ENCODE peak calls at places on chromosomes 12 and 14, in five cellular contexts. O is A549, E is IMR-90, F is SK-N-SH, T is K562. D is an unnamed sample.

GRCh38 chr12:120766569-120766965 is 40.9 kb downstream of the ACADS start:
- DNase-seq in O (no peak), T (no peak), F (no peak), E (no peak), D (no peak)

GRCh38 chr12:113684053-113684907 is 212.6 kb upstream of the LHX5 start:
- DNase-seq in E (peak), O (no peak), F (peak), T (peak), D (no peak)

GRCh38 chr12:62698701-62699101 is 232.1 kb downstream of the MON2 start:
- DNase-seq in T (no peak), F (no peak), E (peak), O (no peak), D (no peak)

GRCh38 chr12:58969227-58969626 is 48.9 kb upstream of the LRIG3 start:
- DNase-seq in F (no peak), O (no peak), T (no peak), E (no peak), D (no peak)

GRCh38 chr14:24062216-24062980 is 9.0 kb upstream of the CPNE6 start:
- DNase-seq in O (no peak), E (no peak), T (no peak), F (peak), D (no peak)

GRCh38 chr12:15600223-15600935 is 188.8 kb downstream of the EPS8 start:
- DNase-seq in E (no peak), T (no peak), F (no peak), O (no peak), D (no peak)

GRCh38 chr12:91274886-91275285 is 92.3 kb upstream of the DCN start:
- DNase-seq in E (peak), T (no peak), O (no peak), F (no peak), D (no peak)

GRCh38 chr14:24110060-24110459 is 4.5 kb upstream of the DCAF11 start:
- DNase-seq in F (no peak), O (no peak), T (no peak), E (no peak), D (no peak)

GRCh38 chr14:33070474-33070873 is 131.8 kb downstream of the NPAS3 start:
- DNase-seq in F (no peak), O (no peak), E (no peak), T (no peak), D (no peak)

GRCh38 chr12:93825926-93826599 is 148.9 kb downstream of the CRADD start:
- DNase-seq in T (no peak), O (no peak), F (no peak), E (no peak), D (no peak)

GRCh38 chr14:69039287-69039628 is 60.2 kb upstream of the ACTN1 start:
- DNase-seq in O (peak), F (no peak), E (peak), T (no peak), D (no peak)

GRCh38 chr12:68336754-68337343 is 4.7 kb upstream of the MDM1 start:
- DNase-seq in F (peak), T (no peak), O (peak), E (no peak), D (no peak)

GRCh38 chr14:90483551-90483950 is 86.7 kb downstream of the CALM1 start:
- DNase-seq in E (no peak), F (no peak), T (no peak), O (no peak), D (no peak)

GRCh38 chr12:57227315-57228115 is 2.0 kb upstream of the SHMT2 start:
- DNase-seq in F (no peak), E (peak), O (no peak), T (no peak), D (no peak)

GRCh38 chr12:57452181-57452936 is 2.7 kb upstream of the INHBE start:
- DNase-seq in E (peak), T (peak), O (peak), F (no peak), D (no peak)

GRCh38 chr14:68947802-68948201 is 31.3 kb downstream of the ACTN1 start:
- DNase-seq in E (peak), T (no peak), F (no peak), O (peak), D (no peak)

GRCh38 chr12:22971247-22971646 is 346.3 kb downstream of the ETNK1 start:
- DNase-seq in E (no peak), F (no peak), O (no peak), T (no peak), D (no peak)

GRCh38 chr14:51236314-51236713 is 3.7 kb upstream of the TMX1 start:
- DNase-seq in E (peak), F (no peak), T (peak), O (no peak), D (no peak)

GRCh38 chr14:72892879-72893635 is 844 bp downstream of the DPF3 start:
- DNase-seq in F (peak), O (no peak), T (peak), E (no peak), D (no peak)

GRCh38 chr12:32102234-32102633 is 4.4 kb upstream of the BICD1 start:
- DNase-seq in T (no peak), E (no peak), F (no peak), O (no peak), D (no peak)

GRCh38 chr12:66188584-66189475 is at the start of gene IRAK3:
- DNase-seq in T (no peak), O (peak), E (peak), F (peak), D (no peak)

GRCh38 chr14:64610049-64610746 is 60.4 kb downstream of the PPP1R36 start:
- DNase-seq in T (no peak), E (no peak), O (no peak), F (no peak), D (no peak)

DNA sequence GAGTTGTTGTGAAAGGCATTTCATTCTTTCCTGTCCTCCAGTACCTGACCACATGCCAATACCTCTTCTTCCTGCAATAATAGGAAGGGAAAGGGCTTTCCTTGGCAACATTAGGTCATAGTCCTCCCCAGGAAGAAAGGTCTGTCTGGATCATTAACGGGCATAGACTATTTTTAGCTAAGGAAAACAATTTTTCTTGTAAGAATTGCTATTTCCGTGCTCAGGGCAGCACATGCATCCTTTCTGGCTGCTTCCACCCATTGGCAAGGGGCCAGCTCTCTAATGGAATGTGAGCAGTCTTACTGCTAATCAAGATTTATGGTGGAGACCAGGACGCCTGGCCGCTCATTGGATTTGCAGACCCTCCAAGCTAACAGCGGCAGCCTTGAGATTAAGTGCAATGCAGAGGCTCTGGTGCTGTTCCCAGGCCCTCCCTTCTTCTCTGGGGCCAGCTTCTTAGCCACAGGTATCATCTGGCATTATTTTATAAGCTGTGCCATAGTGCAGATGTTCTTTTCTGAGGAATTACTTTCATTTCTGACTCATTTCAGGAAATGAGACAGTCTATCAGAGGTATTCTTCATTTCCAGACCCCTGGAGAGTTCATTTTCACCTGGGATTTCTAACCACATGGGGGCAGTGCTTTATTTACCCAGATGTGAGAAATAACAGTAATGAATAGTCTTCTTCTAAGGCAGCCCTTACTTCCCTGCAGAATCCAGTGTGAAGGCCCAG is 52.9 kb downstream of the ANO6 start:
- DNase-seq in T (peak), F (peak), O (peak), E (peak), D (no peak)
- TF ChIP-seq RCOR1 in T (no peak), F (peak), O (no peak), E (no peak), D (no peak)

GRCh38 chr12:21219206-21219605 is 88.2 kb downstream of the SLCO1B1 start:
- DNase-seq in O (no peak), E (no peak), T (no peak), F (no peak), D (no peak)

GRCh38 chr12:21221778-21222177 is 90.8 kb downstream of the SLCO1B1 start:
- DNase-seq in O (no peak), E (no peak), T (no peak), F (no peak), D (no peak)

GRCh38 chr12:21221072-21221471 is 90.1 kb downstream of the SLCO1B1 start:
- DNase-seq in T (no peak), E (no peak), F (no peak), O (no peak), D (no peak)

GRCh38 chr12:21220266-21220665 is 89.3 kb downstream of the SLCO1B1 start:
- DNase-seq in F (no peak), O (no peak), T (no peak), E (no peak), D (no peak)

DNA sequence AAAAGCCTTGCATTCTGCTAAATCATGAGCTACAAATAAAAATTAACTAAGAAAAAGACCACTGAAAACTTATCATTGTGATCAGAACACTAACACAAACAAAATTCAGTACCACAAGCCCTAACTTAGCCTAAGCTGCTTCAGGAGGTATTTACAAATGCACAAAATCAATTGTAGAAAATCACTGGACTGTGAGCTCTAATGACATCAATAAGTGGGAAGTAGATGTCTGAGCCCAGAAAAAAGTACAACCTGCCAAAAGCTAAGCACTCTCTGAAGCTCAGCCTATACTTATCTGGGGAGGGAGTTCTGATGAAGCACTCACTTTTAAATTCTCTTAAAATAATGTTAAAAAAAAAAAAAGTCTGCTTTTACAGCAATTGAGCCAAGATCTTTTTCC is 92.9 kb downstream of the SLCO1B1 start:
- DNase-seq in O (no peak), F (no peak), E (no peak), T (no peak), D (no peak)
- TF ChIP-seq RCOR1 in O (no peak), F (no peak), E (no peak), T (no peak), D (no peak)

DNA sequence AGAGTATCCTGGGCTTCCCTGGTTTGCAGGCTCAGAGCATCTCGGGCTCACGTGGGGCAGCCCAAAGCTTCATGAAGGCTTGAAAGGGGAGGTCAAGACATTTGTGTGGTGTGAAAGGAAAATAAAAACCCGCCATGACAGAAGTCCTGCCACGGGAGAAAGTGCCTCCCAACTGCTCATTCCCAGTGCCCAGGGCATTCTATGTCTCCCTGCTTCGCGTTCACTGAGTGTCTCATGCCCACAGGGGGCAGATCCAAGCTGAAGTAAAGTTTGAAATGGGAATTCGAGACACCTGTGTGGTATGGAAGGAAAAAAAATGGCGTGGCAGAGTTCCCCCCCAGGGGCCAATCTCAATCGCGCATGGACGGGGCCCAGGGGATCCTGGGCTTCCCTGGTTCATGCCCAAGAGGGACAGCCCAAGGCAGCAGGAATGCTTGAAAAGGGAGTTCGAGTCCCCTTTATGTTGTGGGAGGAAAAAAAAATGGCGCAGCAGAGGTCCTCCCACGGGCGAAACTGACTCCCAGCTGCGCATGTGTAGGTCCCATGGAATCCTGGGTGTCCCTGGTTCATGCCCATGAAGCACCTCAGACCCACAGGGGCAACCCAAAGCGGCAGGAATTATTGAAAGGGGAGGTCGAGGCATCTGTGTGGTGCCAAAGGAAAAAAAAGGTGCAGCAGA is 576.7 kb downstream of the ALG10 start:
- DNase-seq in O (no peak), T (no peak), F (no peak), E (no peak), D (no peak)
- TF ChIP-seq RCOR1 in O (no peak), T (no peak), F (no peak), E (no peak), D (no peak)

GRCh38 chr12:121800694-121801600 is 2.9 kb upstream of the SETD1B start:
- DNase-seq in E (peak), F (peak), T (peak), O (peak), D (no peak)
- TF ChIP-seq RCOR1 in E (no peak), F (no peak), T (no peak), O (no peak), D (no peak)

DNA sequence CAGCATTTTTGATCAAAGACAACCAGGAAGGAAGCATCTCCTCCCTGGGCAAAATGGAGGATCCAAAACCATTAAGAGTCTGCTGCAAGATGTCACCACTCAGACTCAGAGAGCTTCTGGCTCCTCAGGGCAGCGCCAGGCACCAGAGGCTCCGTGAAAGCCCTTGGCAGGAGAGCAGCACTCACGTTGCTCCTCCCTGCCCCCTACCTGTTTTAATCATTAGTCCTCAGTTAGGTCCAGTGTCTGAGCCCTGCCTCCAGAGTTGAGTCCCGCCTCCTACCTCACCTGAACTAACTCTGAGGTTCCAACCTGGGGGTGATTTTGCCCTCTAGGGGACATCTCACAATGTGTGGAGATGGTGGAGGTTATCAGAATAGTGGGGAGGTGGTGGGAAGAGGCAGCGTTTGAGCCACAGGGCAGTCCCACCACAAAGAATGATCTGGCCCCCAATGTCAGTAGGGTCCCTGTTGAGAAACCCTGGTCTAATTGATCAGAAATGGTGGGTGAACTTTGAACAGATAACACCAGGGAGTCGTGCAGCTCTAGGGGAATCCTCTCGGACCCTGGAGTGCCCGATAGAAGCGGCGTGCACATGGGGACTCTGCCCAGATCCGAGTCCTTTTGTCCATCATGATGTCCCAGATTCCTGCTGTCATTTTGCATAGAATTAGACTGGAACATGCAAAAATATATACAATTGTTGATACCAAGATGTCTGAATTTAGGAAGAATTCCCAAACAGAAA is 156.7 kb upstream of the DIO3 start:
- DNase-seq in T (no peak), O (no peak), E (no peak), F (peak), D (no peak)
- TF ChIP-seq RCOR1 in T (no peak), O (no peak), E (no peak), F (no peak), D (no peak)

D was measured in GM12878.